ENCODE peak calls at places on chromosome 14, in seven cellular contexts. Y, B, G, S, E, Z and M are unnamed samples.

GRCh38 chr14:100688598-100689499 is 37.8 kb upstream of the DLK1 start:
- DNase-seq in Y (no peak), B (no peak), G (no peak), S (no peak), E (no peak), Z (no peak), M (no peak)

GRCh38 chr14:68557648-68558047 is 235.2 kb downstream of the ZFP36L1 start:
- DNase-seq in Y (no peak), B (no peak), G (no peak), S (no peak), E (peak; percentile 16), Z (no peak), M (no peak)

GRCh38 chr14:70753518-70753953 is 55.8 kb downstream of the MAP3K9 start:
- DNase-seq in Y (peak; percentile 67), B (no peak), G (no peak), S (no peak), E (no peak), Z (no peak), M (peak; percentile 68)

GRCh38 chr14:31265701-31266398 is 58.3 kb upstream of the HECTD1 start:
- DNase-seq in Y (no peak), B (no peak), G (no peak), S (no peak), E (peak; percentile 58), Z (no peak), M (peak; percentile 33)

GRCh38 chr14:68569546-68569908 is 223.3 kb downstream of the ZFP36L1 start:
- DNase-seq in Y (no peak), B (no peak), G (no peak), S (peak; percentile 53), E (no peak), Z (no peak), M (no peak)

GRCh38 chr14:72024043-72024407 is 91.8 kb downstream of the RGS6 start:
- DNase-seq in Y (peak; percentile 74), B (no peak), G (peak; percentile 72), S (no peak), E (no peak), Z (peak; percentile 35), M (no peak)

GRCh38 chr14:94321421-94322271 is 1.5 kb downstream of the SERPINA6 start:
- DNase-seq in Y (no peak), B (no peak), G (no peak), S (no peak), E (no peak), Z (no peak), M (peak; percentile 85)

GRCh38 chr14:90103808-90104207 is 42.0 kb downstream of the KCNK13 start:
- DNase-seq in Y (no peak), B (no peak), G (no peak), S (no peak), E (no peak), Z (no peak), M (no peak)

GRCh38 chr14:98512501-98513251 is 759.3 kb downstream of the BCL11B start:
- DNase-seq in Y (peak; percentile 49), B (no peak), G (no peak), S (no peak), E (no peak), Z (no peak), M (no peak)

GRCh38 chr14:101407328-101407727 is 154.0 kb upstream of the DIO3 start:
- DNase-seq in Y (no peak), B (no peak), G (no peak), S (no peak), E (no peak), Z (no peak), M (no peak)

GRCh38 chr14:100065161-100065871 is at the start of gene EVL:
- DNase-seq in Y (no peak), B (peak; percentile 35), G (no peak), S (no peak), E (no peak), Z (no peak), M (peak; percentile 57)

GRCh38 chr14:52835122-52835903 is 43.9 kb upstream of the GNPNAT1 start:
- DNase-seq in Y (peak; percentile 71), B (no peak), G (peak; percentile 39), S (no peak), E (no peak), Z (no peak), M (no peak)

GRCh38 chr14:71486274-71486673 is 446.0 kb upstream of the RGS6 start:
- DNase-seq in Y (no peak), B (no peak), G (peak; percentile 35), S (no peak), E (no peak), Z (no peak), M (no peak)

GRCh38 chr14:32201816-32202467 is at the start of gene RNU6-7:
- DNase-seq in Y (peak; percentile 66), B (peak; percentile 20), G (peak; percentile 66), S (peak; percentile 70), E (peak; percentile 67), Z (no peak), M (no peak)

GRCh38 chr14:80609055-80609454 is 332.5 kb downstream of the CEP128 start:
- DNase-seq in Y (no peak), B (no peak), G (no peak), S (no peak), E (no peak), Z (no peak), M (no peak)

GRCh38 chr14:50003213-50004021 is 110.5 kb downstream of the ARF6 start:
- DNase-seq in Y (peak; percentile 74), B (peak; percentile 86), G (peak; percentile 47), S (peak; percentile 86), E (peak; percentile 90), Z (peak; percentile 79), M (peak; percentile 93)

GRCh38 chr14:81516941-81517797 is 16.5 kb downstream of the SEL1L start:
- DNase-seq in Y (peak; percentile 66), B (no peak), G (peak; percentile 32), S (peak; percentile 74), E (no peak), Z (no peak), M (peak; percentile 83)

GRCh38 chr14:46048127-46048526 is 603.5 kb downstream of the RPL10L start:
- DNase-seq in Y (peak; percentile 88), B (no peak), G (peak; percentile 80), S (no peak), E (no peak), Z (no peak), M (no peak)

GRCh38 chr14:52048641-52049204 is 20.1 kb downstream of the NID2 start:
- DNase-seq in Y (no peak), B (no peak), G (no peak), S (peak; percentile 75), E (peak; percentile 79), Z (peak; percentile 61), M (no peak)

GRCh38 chr14:84937449-84937848 is 592.5 kb upstream of the FLRT2 start:
- DNase-seq in Y (no peak), B (no peak), G (no peak), S (no peak), E (no peak), Z (no peak), M (no peak)

GRCh38 chr14:33646692-33647260 is 304.1 kb downstream of the EGLN3 start:
- DNase-seq in Y (no peak), B (no peak), G (no peak), S (no peak), E (no peak), Z (no peak), M (no peak)

GRCh38 chr14:69093551-69094421 is 59.1 kb downstream of the DCAF5 start:
- DNase-seq in Y (peak; percentile 72), B (no peak), G (peak; percentile 39), S (no peak), E (no peak), Z (no peak), M (no peak)

GRCh38 chr14:96204151-96205058 is at the start of gene BDKRB2:
- DNase-seq in Y (peak; percentile 93), B (peak; percentile 44), G (peak; percentile 88), S (peak; percentile 91), E (peak; percentile 77), Z (peak; percentile 71), M (no peak)

GRCh38 chr14:96205994-96206392 is 1.4 kb downstream of the BDKRB2 start:
- DNase-seq in Y (no peak), B (no peak), G (no peak), S (no peak), E (no peak), Z (no peak), M (no peak)

GRCh38 chr14:96207686-96208085 is 3.0 kb downstream of the BDKRB2 start:
- DNase-seq in Y (no peak), B (no peak), G (no peak), S (no peak), E (no peak), Z (no peak), M (no peak)

GRCh38 chr14:96205059-96205993 is 687 bp downstream of the BDKRB2 start:
- DNase-seq in Y (peak; percentile 69), B (no peak), G (no peak), S (no peak), E (no peak), Z (no peak), M (no peak)

GRCh38 chr14:96206461-96206860 is 1.8 kb downstream of the BDKRB2 start:
- DNase-seq in Y (no peak), B (no peak), G (no peak), S (no peak), E (no peak), Z (no peak), M (no peak)
- H3K27ac ChIP-seq in Y (no peak overlapping the region), B (no peak overlapping the region), G (no peak overlapping the region), S (peak overlapping the region; percentile 83), E (no peak overlapping the region), Z (no peak overlapping the region), M (no peak overlapping the region)

GRCh38 chr14:36515105-36515593 is 4.9 kb downstream of the NKX2-1 start:
- DNase-seq in Y (no peak), B (no peak), G (no peak), S (no peak), E (no peak), Z (no peak), M (no peak)
- H3K9me3 ChIP-seq in Y (no peaks in the 10 kb centered on the region), B (no peaks in the 10 kb centered on the region), G (no peaks in the 10 kb centered on the region), S (no peaks in the 10 kb centered on the region), E (no peaks in the 10 kb centered on the region), Z (no peaks in the 10 kb centered on the region), M (no peaks in the 10 kb centered on the region)

GRCh38 chr14:22008098-22008412 is 334.4 kb upstream of the OR4E1 start:
- DNase-seq in Y (no peak), B (no peak), G (no peak), S (no peak), E (no peak), Z (no peak), M (no peak)

GRCh38 chr14:22010532-22011242 is 337.1 kb upstream of the OR4E1 start:
- DNase-seq in Y (no peak), B (no peak), G (no peak), S (no peak), E (no peak), Z (no peak), M (no peak)

GRCh38 chr14:22012452-22012851 is 338.8 kb upstream of the OR4E1 start:
- DNase-seq in Y (no peak), B (no peak), G (no peak), S (no peak), E (no peak), Z (no peak), M (no peak)

GRCh38 chr14:22008766-22009165 is 335.1 kb upstream of the OR4E1 start:
- DNase-seq in Y (no peak), B (no peak), G (no peak), S (no peak), E (no peak), Z (no peak), M (no peak)

GRCh38 chr14:22011243-22011642 is 337.6 kb upstream of the OR4E1 start:
- DNase-seq in Y (no peak), B (no peak), G (no peak), S (no peak), E (no peak), Z (no peak), M (no peak)
- TF ChIP-seq CTCF in Y (no peak), B (no peak), G (no peak), S (no peak), E (no peak), Z (no peak), M (no peak)

GRCh38 chr14:76272349-76272748 is 103.6 kb upstream of the ESRRB start:
- DNase-seq in Y (no peak), B (no peak), G (no peak), S (no peak), E (no peak), Z (no peak), M (no peak)
- H3K27ac ChIP-seq in Y (no peak overlapping the region), B (no peak overlapping the region), G (no peak overlapping the region), S (no peak overlapping the region), E (no peak overlapping the region), Z (no peak overlapping the region), M (no peak overlapping the region)